ENCODE peak calls at places on chromosomes 2 and 18, in five cellular contexts. One of them, this sample, is unnamed.

GRCh38 chr2:53969285-53970094 is 1.3 kb downstream of the PSME4 start:
- DNase-seq in prostate gland: peak
- DNase-seq in K562: peak
- DNase-seq in sigmoid colon: no peak
- DNase-seq in transverse colon: no peak
- DNase-seq in this sample: no peak

GRCh38 chr2:150872919-150873772 is 385.7 kb upstream of the RND3 start:
- DNase-seq in prostate gland: no peak
- DNase-seq in K562: no peak
- DNase-seq in sigmoid colon: no peak
- DNase-seq in transverse colon: no peak
- DNase-seq in this sample: no peak

GRCh38 chr2:152200562-152201465 is 25.3 kb upstream of the STAM2 start:
- DNase-seq in prostate gland: peak
- DNase-seq in K562: peak
- DNase-seq in sigmoid colon: peak
- DNase-seq in transverse colon: peak
- DNase-seq in this sample: peak

GRCh38 chr2:84807063-84807485 is 73.8 kb downstream of the TRABD2A start:
- DNase-seq in prostate gland: peak
- DNase-seq in K562: peak
- DNase-seq in sigmoid colon: no peak
- DNase-seq in transverse colon: peak
- DNase-seq in this sample: no peak

GRCh38 chr18:48792611-48793368 is 158.0 kb downstream of the SMAD7 start:
- DNase-seq in prostate gland: no peak
- DNase-seq in K562: no peak
- DNase-seq in sigmoid colon: peak
- DNase-seq in transverse colon: no peak
- DNase-seq in this sample: no peak

GRCh38 chr2:96665083-96665569 is 22.6 kb downstream of the FER1L5 start:
- DNase-seq in prostate gland: peak
- DNase-seq in K562: no peak
- DNase-seq in sigmoid colon: peak
- DNase-seq in transverse colon: no peak
- DNase-seq in this sample: no peak

GRCh38 chr2:217890445-217890844 is 112.3 kb downstream of the TNS1 start:
- DNase-seq in prostate gland: no peak
- DNase-seq in K562: no peak
- DNase-seq in sigmoid colon: peak
- DNase-seq in transverse colon: no peak
- DNase-seq in this sample: no peak

GRCh38 chr2:112794841-112795240 is 10.5 kb upstream of the IL1A start:
- DNase-seq in prostate gland: no peak
- DNase-seq in K562: no peak
- DNase-seq in sigmoid colon: no peak
- DNase-seq in transverse colon: peak
- DNase-seq in this sample: no peak

GRCh38 chr2:112493858-112494648 is 12.1 kb downstream of the TTL start:
- DNase-seq in prostate gland: no peak
- DNase-seq in K562: peak
- DNase-seq in sigmoid colon: no peak
- DNase-seq in transverse colon: peak
- DNase-seq in this sample: peak

GRCh38 chr2:47334356-47335136 is 68.4 kb upstream of the MSH2 start:
- DNase-seq in prostate gland: no peak
- DNase-seq in K562: no peak
- DNase-seq in sigmoid colon: no peak
- DNase-seq in transverse colon: no peak
- DNase-seq in this sample: no peak

GRCh38 chr2:160157861-160158813 is 41.9 kb downstream of the ITGB6 start:
- DNase-seq in prostate gland: no peak
- DNase-seq in K562: no peak
- DNase-seq in sigmoid colon: no peak
- DNase-seq in transverse colon: no peak
- DNase-seq in this sample: no peak
- TF ChIP-seq POLR2AphosphoS5 in prostate gland: no peak
- TF ChIP-seq POLR2AphosphoS5 in K562: no peak
- TF ChIP-seq POLR2AphosphoS5 in sigmoid colon: no peak
- TF ChIP-seq POLR2AphosphoS5 in transverse colon: no peak
- TF ChIP-seq POLR2AphosphoS5 in this sample: no peak

DNA sequence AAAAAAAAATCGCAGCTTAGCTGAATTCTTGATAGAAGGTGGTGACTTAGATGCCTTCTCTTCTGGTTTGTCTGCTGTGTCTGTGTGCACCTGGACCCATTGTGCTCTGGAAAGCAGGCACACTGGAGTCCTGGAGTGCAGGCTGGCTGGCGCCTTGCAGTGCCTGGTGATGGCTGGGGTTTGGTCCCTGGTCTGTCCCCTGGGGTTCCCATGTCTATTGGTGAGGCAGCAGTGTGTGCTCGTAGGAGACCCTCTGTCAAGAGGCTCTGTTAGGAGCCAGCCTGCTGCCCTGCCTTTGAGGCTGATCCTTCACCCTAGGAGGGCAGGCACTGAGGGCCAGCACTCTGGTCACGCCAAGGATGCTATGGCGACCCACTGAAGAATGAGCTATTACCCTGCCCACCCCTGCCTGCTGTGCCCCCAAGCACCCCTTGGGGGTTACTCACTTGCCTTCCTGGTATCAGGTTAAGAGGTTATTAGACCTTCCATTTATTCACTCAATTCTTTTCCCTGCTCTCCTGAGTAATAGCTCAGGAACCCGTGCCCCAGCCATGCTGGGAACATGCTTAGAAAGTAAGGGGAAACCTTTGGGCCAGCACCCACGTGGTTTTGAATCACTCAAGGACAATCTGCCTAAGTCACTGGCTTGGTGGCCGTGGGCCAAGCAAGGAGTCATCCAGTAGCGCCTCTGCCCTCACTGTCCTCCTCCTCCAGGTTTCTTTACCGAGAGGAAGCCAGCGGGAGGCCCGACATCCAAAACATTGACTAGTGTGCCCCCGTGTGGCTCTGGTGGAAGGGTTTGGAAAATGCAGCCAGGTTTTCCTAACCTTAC is 284.5 kb downstream of the PRKCE start:
- DNase-seq in prostate gland: peak
- DNase-seq in K562: peak
- DNase-seq in sigmoid colon: peak
- DNase-seq in transverse colon: peak
- DNase-seq in this sample: peak
- TF ChIP-seq POLR2AphosphoS5 in prostate gland: peak
- TF ChIP-seq POLR2AphosphoS5 in K562: no peak
- TF ChIP-seq POLR2AphosphoS5 in sigmoid colon: peak
- TF ChIP-seq POLR2AphosphoS5 in transverse colon: peak
- TF ChIP-seq POLR2AphosphoS5 in this sample: peak

DNA sequence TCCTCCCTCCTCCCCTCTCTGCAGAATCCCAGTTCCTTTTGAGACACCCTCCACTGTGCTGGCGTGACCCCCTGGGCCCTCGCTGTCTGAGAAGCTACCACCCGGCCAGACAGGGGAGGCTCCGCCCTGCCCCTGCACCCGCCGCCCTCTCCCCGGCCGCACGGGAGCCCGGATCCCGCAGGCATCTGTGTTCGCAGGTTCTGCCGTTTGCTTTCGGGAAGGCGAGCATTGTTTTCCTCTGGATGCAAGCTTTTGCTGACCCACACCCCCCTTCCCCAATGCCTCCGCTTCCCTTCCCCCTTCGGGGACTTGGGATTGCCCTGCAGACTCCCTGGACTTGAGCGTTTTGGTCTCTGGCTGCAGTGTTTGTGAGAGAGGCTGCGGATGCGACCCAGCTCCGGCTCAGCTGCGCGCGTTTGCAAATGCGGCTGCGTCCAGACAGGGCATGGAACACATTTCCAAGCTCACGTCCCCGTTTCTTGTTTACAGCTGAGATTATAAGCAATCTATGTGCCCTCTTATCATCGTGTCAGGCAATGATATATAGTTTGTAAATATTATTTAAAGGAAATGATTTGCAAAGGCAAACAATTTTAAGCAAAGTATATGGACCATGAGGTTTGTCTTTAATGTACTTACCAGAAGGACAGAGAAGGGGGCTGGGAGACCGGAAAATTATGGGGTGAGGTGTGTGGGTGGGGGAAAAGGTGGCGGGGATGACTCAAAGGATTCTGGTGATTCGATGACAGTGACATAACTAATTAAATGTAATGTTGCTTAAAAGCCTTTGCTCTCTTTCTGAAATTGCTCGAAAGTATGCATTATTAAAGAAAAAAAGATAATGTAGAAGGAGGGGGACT is 631.8 kb downstream of the NYAP2 start:
- DNase-seq in prostate gland: peak
- DNase-seq in K562: no peak
- DNase-seq in sigmoid colon: peak
- DNase-seq in transverse colon: peak
- DNase-seq in this sample: no peak
- TF ChIP-seq POLR2AphosphoS5 in prostate gland: peak
- TF ChIP-seq POLR2AphosphoS5 in K562: no peak
- TF ChIP-seq POLR2AphosphoS5 in sigmoid colon: no peak
- TF ChIP-seq POLR2AphosphoS5 in transverse colon: no peak
- TF ChIP-seq POLR2AphosphoS5 in this sample: peak

GRCh38 chr2:239130041-239130440 is 270.8 kb downstream of the HDAC4 start:
- DNase-seq in prostate gland: no peak
- DNase-seq in K562: no peak
- DNase-seq in sigmoid colon: no peak
- DNase-seq in transverse colon: no peak
- DNase-seq in this sample: no peak

GRCh38 chr2:239128706-239129105 is 272.1 kb downstream of the HDAC4 start:
- DNase-seq in prostate gland: no peak
- DNase-seq in K562: no peak
- DNase-seq in sigmoid colon: no peak
- DNase-seq in transverse colon: no peak
- DNase-seq in this sample: no peak

GRCh38 chr2:239129147-239129896 is 271.5 kb downstream of the HDAC4 start:
- DNase-seq in prostate gland: no peak
- DNase-seq in K562: no peak
- DNase-seq in sigmoid colon: no peak
- DNase-seq in transverse colon: no peak
- DNase-seq in this sample: no peak

GRCh38 chr2:239125726-239126675 is 274.8 kb downstream of the HDAC4 start:
- DNase-seq in prostate gland: no peak
- DNase-seq in K562: no peak
- DNase-seq in sigmoid colon: no peak
- DNase-seq in transverse colon: no peak
- DNase-seq in this sample: no peak

GRCh38 chr2:239127513-239127912 is 273.3 kb downstream of the HDAC4 start:
- DNase-seq in prostate gland: no peak
- DNase-seq in K562: no peak
- DNase-seq in sigmoid colon: no peak
- DNase-seq in transverse colon: no peak
- DNase-seq in this sample: no peak
- TF ChIP-seq POLR2AphosphoS5 in prostate gland: no peak
- TF ChIP-seq POLR2AphosphoS5 in K562: no peak
- TF ChIP-seq POLR2AphosphoS5 in sigmoid colon: no peak
- TF ChIP-seq POLR2AphosphoS5 in transverse colon: no peak
- TF ChIP-seq POLR2AphosphoS5 in this sample: no peak

GRCh38 chr2:36453652-36454051 is 98.1 kb downstream of the CRIM1 start:
- DNase-seq in prostate gland: no peak
- DNase-seq in K562: no peak
- DNase-seq in sigmoid colon: no peak
- DNase-seq in transverse colon: no peak
- DNase-seq in this sample: no peak

GRCh38 chr2:36456227-36456788 is 100.7 kb downstream of the CRIM1 start:
- DNase-seq in prostate gland: no peak
- DNase-seq in K562: no peak
- DNase-seq in sigmoid colon: peak
- DNase-seq in transverse colon: peak
- DNase-seq in this sample: no peak

GRCh38 chr2:36458106-36458505 is 102.5 kb downstream of the CRIM1 start:
- DNase-seq in prostate gland: no peak
- DNase-seq in K562: no peak
- DNase-seq in sigmoid colon: no peak
- DNase-seq in transverse colon: no peak
- DNase-seq in this sample: peak

GRCh38 chr2:36455011-36455410 is 99.4 kb downstream of the CRIM1 start:
- DNase-seq in prostate gland: no peak
- DNase-seq in K562: no peak
- DNase-seq in sigmoid colon: no peak
- DNase-seq in transverse colon: no peak
- DNase-seq in this sample: no peak

DNA sequence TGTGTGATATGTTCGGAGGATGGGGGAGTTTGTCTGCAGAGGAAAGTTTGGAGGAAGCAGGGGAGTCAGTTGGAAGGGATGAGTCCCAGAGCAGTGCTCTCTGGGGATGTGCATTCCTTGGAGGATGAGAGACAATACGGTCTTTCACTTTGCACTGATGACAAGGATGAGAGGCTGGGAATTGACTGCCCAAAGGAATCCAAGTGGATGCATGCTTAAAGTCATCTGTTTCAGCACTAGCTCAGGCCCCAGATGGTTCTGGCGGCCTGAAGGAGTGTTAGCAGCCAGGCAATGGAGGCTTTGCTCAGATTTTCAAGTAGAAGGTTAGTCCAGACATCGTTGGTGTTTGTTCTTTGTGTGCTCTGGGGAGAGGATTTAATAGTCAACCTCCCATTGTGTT is 100.2 kb downstream of the CRIM1 start:
- DNase-seq in prostate gland: no peak
- DNase-seq in K562: no peak
- DNase-seq in sigmoid colon: no peak
- DNase-seq in transverse colon: no peak
- DNase-seq in this sample: no peak
- TF ChIP-seq POLR2AphosphoS5 in prostate gland: no peak
- TF ChIP-seq POLR2AphosphoS5 in K562: no peak
- TF ChIP-seq POLR2AphosphoS5 in sigmoid colon: no peak
- TF ChIP-seq POLR2AphosphoS5 in transverse colon: no peak
- TF ChIP-seq POLR2AphosphoS5 in this sample: no peak

GRCh38 chr2:202286595-202286994 is 21.0 kb downstream of the NOP58 start:
- DNase-seq in prostate gland: no peak
- DNase-seq in K562: no peak
- DNase-seq in sigmoid colon: no peak
- DNase-seq in transverse colon: no peak
- DNase-seq in this sample: no peak
- TF ChIP-seq POLR2AphosphoS5 in prostate gland: no peak
- TF ChIP-seq POLR2AphosphoS5 in K562: no peak
- TF ChIP-seq POLR2AphosphoS5 in sigmoid colon: no peak
- TF ChIP-seq POLR2AphosphoS5 in transverse colon: no peak
- TF ChIP-seq POLR2AphosphoS5 in this sample: no peak

GRCh38 chr2:61816480-61817355 is 37.1 kb downstream of the FAM161A start:
- DNase-seq in prostate gland: no peak
- DNase-seq in K562: no peak
- DNase-seq in sigmoid colon: no peak
- DNase-seq in transverse colon: no peak
- DNase-seq in this sample: no peak
- TF ChIP-seq POLR2AphosphoS5 in prostate gland: no peak
- TF ChIP-seq POLR2AphosphoS5 in K562: no peak
- TF ChIP-seq POLR2AphosphoS5 in sigmoid colon: no peak
- TF ChIP-seq POLR2AphosphoS5 in transverse colon: no peak
- TF ChIP-seq POLR2AphosphoS5 in this sample: no peak

DNA sequence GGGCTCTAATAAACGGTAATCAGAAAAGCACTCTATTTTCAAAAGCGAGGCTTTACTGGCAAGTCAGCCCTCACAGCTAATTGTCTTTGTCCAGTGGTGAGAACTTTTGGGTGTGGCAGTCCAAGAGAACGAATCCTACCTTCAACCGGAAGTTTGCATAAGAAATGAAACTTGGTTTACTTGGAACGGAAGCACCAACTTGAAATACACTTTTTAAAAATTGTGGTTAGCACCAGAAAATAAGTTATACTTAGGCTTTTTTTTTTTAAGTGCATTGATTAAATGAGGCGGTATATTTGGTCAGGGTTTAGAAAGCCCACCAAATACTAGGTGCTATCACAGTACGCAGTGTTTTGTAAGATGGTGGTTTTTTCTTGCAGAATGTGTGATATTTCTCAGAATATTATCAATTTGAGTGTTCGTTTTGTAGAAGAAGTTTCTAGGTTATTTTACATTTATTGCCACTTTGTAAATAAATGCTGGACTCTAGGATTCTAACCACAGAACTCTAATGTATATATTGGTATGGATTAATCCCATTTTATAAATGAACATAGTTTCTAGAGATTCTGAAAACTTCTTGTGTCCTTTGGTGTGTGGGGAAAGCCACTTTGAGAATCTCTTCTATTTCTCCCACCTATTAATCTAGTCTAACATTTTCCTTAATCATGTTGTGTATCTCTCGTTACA is 1.2 kb downstream of the MYL12A start:
- DNase-seq in prostate gland: peak
- DNase-seq in K562: peak
- DNase-seq in sigmoid colon: no peak
- DNase-seq in transverse colon: peak
- DNase-seq in this sample: no peak
- TF ChIP-seq POLR2AphosphoS5 in prostate gland: peak
- TF ChIP-seq POLR2AphosphoS5 in K562: no peak
- TF ChIP-seq POLR2AphosphoS5 in sigmoid colon: no peak
- TF ChIP-seq POLR2AphosphoS5 in transverse colon: peak
- TF ChIP-seq POLR2AphosphoS5 in this sample: peak